ENCODE peak calls at places on chromosomes 11 and 22, in ten cellular contexts. Z is colonic mucosa; T is endothelial cell of umbilical vein; B is tibial nerve; D is BJ; Q is adipocyte; M is A673; K is brain microvascular endothelial cell; G is RWPE2; P is CD8-positive, alpha-beta T cell. A is an unnamed sample.
A peak's percentile ranks its signal among the peaks of the same experiment; 100 is the strongest.

GRCh38 chr22:32717337-32718240 is 83.9 kb upstream of the TIMP3 start:
- DNase-seq in B (no peak), K (no peak), T (no peak), P (no peak), Z (no peak), Q (no peak), G (no peak), D (no peak), M (no peak), A (no peak)

GRCh38 chr11:96127596-96127959 is 203.7 kb upstream of the MTMR2 start:
- DNase-seq in T (peak; percentile 66), B (no peak), K (no peak), G (no peak), Z (no peak), M (no peak), Q (no peak), D (no peak), P (no peak), A (no peak)

GRCh38 chr22:49922926-49923325 is 4.5 kb downstream of the CRELD2 start:
- DNase-seq in Z (no peak), T (no peak), Q (no peak), P (no peak), B (no peak), D (no peak), M (no peak), G (peak; percentile 56), K (no peak), A (no peak)

GRCh38 chr11:60764879-60765278 is 8.2 kb downstream of the MS4A15 start:
- DNase-seq in D (no peak), Z (no peak), T (no peak), G (no peak), Q (no peak), K (no peak), B (no peak), M (no peak), P (no peak), A (no peak)

GRCh38 chr22:32644252-32645100 is 157.0 kb upstream of the TIMP3 start:
- DNase-seq in M (no peak), G (peak; percentile 76), P (peak; percentile 20), Q (peak; percentile 31), Z (peak; percentile 30), B (peak; percentile 23), D (no peak), K (peak; percentile 25), T (no peak), A (no peak)

GRCh38 chr22:22201185-22201924 is 43.2 kb upstream of the VPREB1 start:
- DNase-seq in D (no peak), G (no peak), Q (no peak), P (no peak), K (no peak), B (no peak), T (peak; percentile 15), M (peak; percentile 45), Z (no peak), A (no peak)

GRCh38 chr22:38347944-38348750 is 30.9 kb upstream of the CSNK1E start:
- DNase-seq in T (no peak), M (no peak), K (no peak), B (peak; percentile 11), D (no peak), Q (no peak), Z (no peak), G (peak; percentile 85), P (no peak), A (peak; percentile 38)

GRCh38 chr11:104060004-104060403 is 23.6 kb downstream of the DDI1 start:
- DNase-seq in D (no peak), Q (peak; percentile 3), M (no peak), P (no peak), G (no peak), Z (no peak), K (no peak), T (no peak), B (no peak), A (no peak)

GRCh38 chr11:80383655-80384054 is 942.8 kb upstream of the TENM4 start:
- DNase-seq in M (peak; percentile 6), G (no peak), D (no peak), K (no peak), B (no peak), Z (peak; percentile 27), P (no peak), Q (no peak), T (no peak), A (no peak)

GRCh38 chr22:17085277-17086091 is 684 bp downstream of the IL17RA start:
- DNase-seq in T (no peak), Z (peak; percentile 48), P (peak; percentile 39), B (no peak), K (no peak), M (peak; percentile 29), D (no peak), G (no peak), Q (peak; percentile 76), A (no peak)

GRCh38 chr11:108025387-108026080 is 16.8 kb downstream of the CUL5 start:
- DNase-seq in T (peak; percentile 67), D (no peak), B (no peak), G (no peak), P (no peak), Z (no peak), M (no peak), K (no peak), Q (no peak), A (no peak)

DNA sequence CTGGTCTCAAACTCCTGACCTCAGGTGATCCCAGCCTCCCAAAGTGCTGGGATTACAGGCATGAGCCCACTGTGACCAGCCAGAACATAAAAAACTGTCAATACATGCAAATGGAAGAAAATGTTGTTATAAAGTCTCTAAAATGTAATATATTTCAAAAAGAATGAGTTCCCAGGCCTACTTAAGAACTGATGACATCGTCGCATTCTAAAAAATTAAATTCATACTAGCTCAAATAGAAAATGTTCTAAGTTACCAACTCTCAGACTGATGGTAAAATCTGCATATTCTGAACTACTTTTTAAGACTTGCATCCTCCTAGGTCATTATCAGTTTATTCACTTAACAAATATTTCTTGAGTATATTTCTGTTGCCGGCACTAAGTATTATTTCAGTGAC is 163.3 kb downstream of the CADM1 start:
- DNase-seq in B (no peak), M (no peak), D (no peak), Z (no peak), P (no peak), G (no peak), K (no peak), Q (no peak), T (no peak), A (no peak)
- H3K4me3 ChIP-seq in B (no peak overlapping the region), M (no peak overlapping the region), D (no peak overlapping the region), Z (no peak overlapping the region), P (no peak overlapping the region), G (no peak overlapping the region), K (no peak overlapping the region), Q (no peak overlapping the region), T (no peak overlapping the region), A (no peak overlapping the region)

DNA sequence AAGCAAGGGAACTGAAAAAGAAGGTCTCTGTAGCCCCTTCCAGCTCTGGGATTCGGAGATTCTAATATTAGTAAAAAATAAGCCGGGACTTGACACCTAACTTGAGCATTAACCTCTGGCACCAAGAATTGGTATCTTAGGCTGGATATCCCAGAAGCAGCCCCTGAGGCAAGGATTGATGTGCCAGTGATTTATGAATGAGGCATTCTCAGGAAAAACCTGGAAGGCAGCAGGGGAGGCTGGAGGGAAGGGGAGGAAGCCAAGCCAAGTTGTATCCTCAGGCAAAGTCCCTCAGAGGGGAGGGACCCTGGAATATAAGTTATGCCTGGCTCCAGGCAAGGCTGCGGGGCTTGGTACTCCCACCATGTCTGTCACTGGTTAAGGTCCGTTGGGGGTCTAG is 30.0 kb downstream of the LMO2 start:
- DNase-seq in M (no peak), Z (no peak), T (no peak), Q (no peak), K (no peak), G (no peak), D (no peak), B (no peak), P (no peak), A (no peak)
- H3K36me3 ChIP-seq in M (peaks cover 13% of the 10 kb centered on the region), Z (no peaks in the 10 kb centered on the region), T (peaks cover 38% of the 10 kb centered on the region), Q (no peaks in the 10 kb centered on the region), K (no peaks in the 10 kb centered on the region), G (no peaks in the 10 kb centered on the region), D (no peaks in the 10 kb centered on the region), B (no peaks in the 10 kb centered on the region), P (no peaks in the 10 kb centered on the region), A (no peaks in the 10 kb centered on the region)

GRCh38 chr22:37195921-37196320 is 7.9 kb upstream of the C1QTNF6 start:
- DNase-seq in G (peak; percentile 48), M (no peak), T (peak; percentile 30), K (no peak), D (no peak), P (no peak), Q (no peak), Z (no peak), B (no peak), A (no peak)

GRCh38 chr22:37198290-37199102 is 10.4 kb upstream of the C1QTNF6 start:
- DNase-seq in K (peak; percentile 70), Z (peak; percentile 95), P (peak; percentile 94), T (peak; percentile 71), G (peak; percentile 62), M (peak; percentile 84), B (peak; percentile 80), D (no peak), Q (peak; percentile 90), A (no peak)

GRCh38 chr22:37196539-37197450 is 8.7 kb upstream of the C1QTNF6 start:
- DNase-seq in Q (peak; percentile 91), G (peak; percentile 72), D (peak; percentile 61), B (peak; percentile 77), K (no peak), Z (peak; percentile 93), P (no peak), T (peak; percentile 74), M (peak; percentile 17), A (no peak)

GRCh38 chr22:37199103-37199838 is 11.2 kb upstream of the C1QTNF6 start:
- DNase-seq in Z (peak; percentile 99), G (peak; percentile 96), D (peak; percentile 84), P (peak; percentile 100), Q (peak; percentile 99), T (peak; percentile 99), K (peak; percentile 96), B (peak; percentile 98), M (peak; percentile 98), A (peak; percentile 74)

DNA sequence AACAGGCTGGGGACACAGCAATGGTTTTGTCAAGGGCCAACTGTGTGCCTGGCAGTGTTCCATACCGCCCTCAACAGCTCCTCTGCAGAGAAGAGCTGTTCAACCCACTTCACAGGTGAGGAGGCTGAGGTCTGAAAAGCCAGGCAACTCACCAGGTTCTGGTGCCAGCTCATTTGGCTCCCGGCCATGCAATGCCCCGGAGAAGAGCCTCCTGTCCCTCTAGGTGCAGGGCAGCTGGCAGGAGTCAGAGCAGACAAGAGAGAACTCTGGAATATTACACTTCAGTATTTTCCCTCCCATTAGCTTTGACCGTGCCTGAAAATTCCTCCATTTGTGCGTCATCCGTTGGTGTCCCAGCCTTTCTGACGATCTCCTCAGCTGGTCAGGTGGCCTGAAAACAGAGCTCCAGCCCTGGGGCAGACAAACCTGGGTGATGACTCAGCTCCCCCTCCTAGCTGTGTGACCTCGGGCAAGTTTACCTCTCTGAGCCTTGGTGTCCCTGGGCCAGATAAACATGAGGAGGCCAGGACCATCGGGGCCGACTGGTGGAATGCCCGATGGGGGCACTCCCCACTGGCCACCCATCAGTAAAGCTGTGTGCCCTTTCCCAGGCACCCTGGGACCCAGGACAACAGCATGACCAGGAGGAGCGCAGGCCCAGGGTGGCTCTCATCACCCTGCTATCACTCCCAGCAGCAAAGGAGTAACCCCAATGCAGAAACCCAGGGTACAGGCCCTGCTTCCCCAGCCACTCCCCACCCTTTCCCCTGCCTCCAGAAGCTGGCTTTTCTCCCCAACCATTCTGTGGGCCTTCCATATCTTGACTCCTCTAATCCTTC is 9.6 kb upstream of the C1QTNF6 start:
- DNase-seq in G (peak; percentile 94), B (no peak), D (no peak), P (no peak), M (no peak), K (no peak), Z (peak; percentile 70), T (peak; percentile 35), Q (peak; percentile 29), A (peak; percentile 71)
- H3K4me3 ChIP-seq in G (peak overlapping the region; percentile 47), B (peak overlapping the region; percentile 71), D (no peak overlapping the region), P (peak overlapping the region; percentile 40), M (peak overlapping the region; percentile 65), K (peak overlapping the region; percentile 67), Z (peak overlapping the region; percentile 43), T (no peak overlapping the region), Q (peak overlapping the region; percentile 53), A (peak overlapping the region; percentile 71)

GRCh38 chr11:126310992-126311310 is 7.1 kb downstream of the DCPS start:
- DNase-seq in G (no peak), K (no peak), Z (no peak), T (no peak), M (no peak), P (no peak), Q (no peak), D (no peak), B (no peak), A (no peak)
- H3K36me3 ChIP-seq in G (peaks cover 13% of the 10 kb centered on the region), K (no peaks in the 10 kb centered on the region), Z (no peaks in the 10 kb centered on the region), T (no peaks in the 10 kb centered on the region), M (no peaks in the 10 kb centered on the region), P (no peaks in the 10 kb centered on the region), Q (peaks cover 6% of the 10 kb centered on the region), D (peaks cover 1% of the 10 kb centered on the region), B (peaks cover 29% of the 10 kb centered on the region), A (no peaks in the 10 kb centered on the region)

A was measured in kidney epithelial cell.